ENCODE peak calls at places on chromosomes 7 and 10, in five cellular contexts. L is heart left ventricle; Z is adrenal gland; I is CD8-positive, alpha-beta memory T cell; N is fibroblast of lung. Q is an unnamed sample. For H3K4me1, the result is how much of the 10 kb centered on the place peaks cover.

GRCh38 chr7:101823086-101823485 is 5.7 kb downstream of the CUX1 start:
- DNase-seq in L (no peak), Z (no peak), I (no peak), N (no peak), Q (no peak)

GRCh38 chr7:1575809-1576208 is 6.0 kb upstream of the PSMG3 start:
- DNase-seq in L (no peak), Z (no peak), I (no peak), N (no peak), Q (no peak)

GRCh38 chr10:45058580-45058979 is 57.9 kb downstream of the ZNF22 start:
- DNase-seq in L (no peak), Z (no peak), I (no peak), N (no peak), Q (no peak)

GRCh38 chr7:11714676-11715075 is 117.3 kb downstream of the THSD7A start:
- DNase-seq in L (no peak), Z (no peak), I (no peak), N (no peak), Q (no peak)

GRCh38 chr7:28675429-28675828 is 263.1 kb downstream of the CREB5 start:
- DNase-seq in L (no peak), Z (no peak), I (no peak), N (no peak), Q (no peak)

GRCh38 chr7:45028920-45029344 is 28.9 kb downstream of the CCM2 start:
- DNase-seq in L (no peak), Z (no peak), I (no peak), N (no peak), Q (no peak)

GRCh38 chr10:24039897-24040296 is 169.0 kb upstream of the KIAA1217 start:
- DNase-seq in L (no peak), Z (no peak), I (no peak), N (no peak), Q (no peak)

GRCh38 chr10:70448236-70448635 is 6.8 kb upstream of the NODAL start:
- DNase-seq in L (no peak), Z (no peak), I (no peak), N (no peak), Q (no peak)

GRCh38 chr10:74518076-74518475 is 308.3 kb upstream of the KAT6B start:
- DNase-seq in L (no peak), Z (no peak), I (no peak), N (peak), Q (no peak)

GRCh38 chr7:13912740-13913320 is 76.6 kb downstream of the ETV1 start:
- DNase-seq in L (no peak), Z (no peak), I (no peak), N (peak), Q (no peak)

GRCh38 chr7:35314354-35314753 is 60.5 kb upstream of the TBX20 start:
- DNase-seq in L (no peak), Z (no peak), I (no peak), N (no peak), Q (no peak)

GRCh38 chr10:31972519-31973041 is 43.9 kb upstream of the ARHGAP12 start:
- DNase-seq in L (no peak), Z (no peak), I (no peak), N (no peak), Q (no peak)

GRCh38 chr10:126094537-126094936 is 198.2 kb downstream of the FANK1 start:
- DNase-seq in L (no peak), Z (no peak), I (no peak), N (no peak), Q (no peak)

GRCh38 chr10:126569513-126570447 is 100.7 kb downstream of the C10orf90 start:
- DNase-seq in L (no peak), Z (no peak), I (no peak), N (peak), Q (peak)

GRCh38 chr7:17095001-17095574 is 203.4 kb upstream of the AHR start:
- DNase-seq in L (no peak), Z (no peak), I (no peak), N (no peak), Q (no peak)

GRCh38 chr7:44403775-44404174 is 78.4 kb upstream of the CAMK2B start:
- DNase-seq in L (no peak), Z (no peak), I (no peak), N (no peak), Q (no peak)

GRCh38 chr7:139771001-139771956 is 6.5 kb downstream of the HIPK2 start:
- DNase-seq in L (no peak), Z (no peak), I (no peak), N (peak), Q (peak)

GRCh38 chr10:18087398-18087797 is 52.8 kb upstream of the CACNB2 start:
- DNase-seq in L (peak), Z (peak), I (no peak), N (peak), Q (no peak)

GRCh38 chr7:16847381-16847860 is 34.4 kb downstream of the AGR3 start:
- DNase-seq in L (no peak), Z (no peak), I (no peak), N (no peak), Q (no peak)

GRCh38 chr10:51224610-51225230 is 150.4 kb downstream of the PRKG1 start:
- DNase-seq in L (no peak), Z (no peak), I (no peak), N (peak), Q (no peak)

GRCh38 chr10:110504111-110504735 is 6.5 kb downstream of the DUSP5 start:
- DNase-seq in L (peak), Z (no peak), I (peak), N (peak), Q (peak)

GRCh38 chr10:49419005-49419404 is 23.1 kb upstream of the DRGX start:
- DNase-seq in L (no peak), Z (no peak), I (no peak), N (no peak), Q (no peak)

GRCh38 chr7:136890379-136890778 is 21.9 kb downstream of the CHRM2 start:
- DNase-seq in L (no peak), Z (no peak), I (no peak), N (no peak), Q (no peak)

GRCh38 chr10:116540814-116541213 is 4.9 kb upstream of the PNLIP start:
- DNase-seq in L (no peak), Z (no peak), I (no peak), N (no peak), Q (no peak)

GRCh38 chr10:26534384-26534783 is 96.2 kb downstream of the APBB1IP start:
- DNase-seq in L (no peak), Z (no peak), I (no peak), N (no peak), Q (no peak)

GRCh38 chr7:28178537-28178936 is 2.1 kb downstream of the JAZF1 start:
- DNase-seq in L (no peak), Z (no peak), I (no peak), N (no peak), Q (no peak)

GRCh38 chr7:94400022-94400421 is 5.3 kb downstream of the COL1A2 start:
- DNase-seq in L (no peak), Z (no peak), I (no peak), N (no peak), Q (no peak)

DNA sequence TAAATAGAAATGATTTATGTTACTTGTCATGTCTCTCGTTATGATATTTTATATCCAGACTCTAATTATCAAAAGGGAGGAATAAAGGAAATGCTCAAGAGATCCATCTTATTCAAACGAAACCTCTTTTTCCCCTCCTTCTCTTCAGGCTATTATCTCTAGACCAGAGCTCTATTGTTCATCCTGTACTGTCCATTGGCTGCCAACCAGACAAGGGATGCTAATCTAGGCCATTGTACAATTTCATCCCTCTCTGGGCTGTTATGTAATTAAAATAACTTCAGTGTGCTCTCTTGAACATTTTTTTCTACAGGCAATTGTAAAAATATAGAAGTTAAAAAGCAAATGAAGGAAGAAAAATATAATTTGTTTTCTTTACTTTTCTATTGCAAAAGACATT is 220.4 kb downstream of the HDAC9 start:
- DNase-seq in L (no peak), Z (no peak), I (no peak), N (no peak), Q (no peak)
- H3K4me1 ChIP-seq in L (under half), Z (under half), I (under half), N (under half), Q (under half)

GRCh38 chr7:364536-364935 is 74.6 kb downstream of the FOXL3 start:
- DNase-seq in L (no peak), Z (no peak), I (no peak), N (no peak), Q (no peak)

GRCh38 chr7:360454-361100 is 70.6 kb downstream of the FOXL3 start:
- DNase-seq in L (no peak), Z (no peak), I (no peak), N (no peak), Q (no peak)

GRCh38 chr7:361680-362415 is 71.9 kb downstream of the FOXL3 start:
- DNase-seq in L (no peak), Z (no peak), I (no peak), N (no peak), Q (no peak)

GRCh38 chr7:363626-364025 is 73.7 kb downstream of the FOXL3 start:
- DNase-seq in L (no peak), Z (no peak), I (peak), N (no peak), Q (no peak)

DNA sequence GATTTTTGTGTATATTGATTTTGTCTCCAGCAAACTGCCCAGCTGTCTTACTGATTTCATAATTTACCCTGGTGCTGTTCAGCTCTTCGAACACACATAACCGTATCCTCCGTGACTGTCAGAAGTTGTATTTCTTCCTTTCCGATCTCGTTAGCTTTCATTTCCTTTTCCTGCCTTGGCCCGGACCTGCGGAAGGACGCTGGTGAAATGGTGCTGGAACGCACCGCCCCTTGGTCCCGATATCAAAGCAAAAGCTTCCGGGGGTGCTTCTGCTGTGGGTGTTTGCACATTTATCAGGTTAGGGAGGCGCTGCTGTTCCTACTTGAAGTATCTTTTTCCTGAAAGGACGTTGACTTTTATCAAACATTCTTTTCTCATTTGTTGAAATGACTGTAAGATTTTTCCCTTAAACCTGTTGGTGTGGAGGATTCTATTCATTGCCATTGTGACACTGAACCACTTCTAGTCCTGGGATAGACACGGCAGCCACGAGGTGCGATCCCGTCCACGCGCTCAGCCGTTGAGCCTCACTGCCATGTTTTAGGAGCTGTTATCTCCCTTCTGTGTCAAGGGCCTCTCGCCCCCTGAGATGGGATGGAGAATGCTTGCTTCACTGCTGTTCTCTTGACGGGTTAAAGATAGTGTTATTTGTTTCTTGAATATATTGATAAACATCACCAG is 72.6 kb downstream of the FOXL3 start:
- DNase-seq in L (no peak), Z (no peak), I (peak), N (peak), Q (no peak)
- H3K4me3 ChIP-seq in L (peak), Z (no peak), I (peak), N (no peak), Q (no peak)

DNA sequence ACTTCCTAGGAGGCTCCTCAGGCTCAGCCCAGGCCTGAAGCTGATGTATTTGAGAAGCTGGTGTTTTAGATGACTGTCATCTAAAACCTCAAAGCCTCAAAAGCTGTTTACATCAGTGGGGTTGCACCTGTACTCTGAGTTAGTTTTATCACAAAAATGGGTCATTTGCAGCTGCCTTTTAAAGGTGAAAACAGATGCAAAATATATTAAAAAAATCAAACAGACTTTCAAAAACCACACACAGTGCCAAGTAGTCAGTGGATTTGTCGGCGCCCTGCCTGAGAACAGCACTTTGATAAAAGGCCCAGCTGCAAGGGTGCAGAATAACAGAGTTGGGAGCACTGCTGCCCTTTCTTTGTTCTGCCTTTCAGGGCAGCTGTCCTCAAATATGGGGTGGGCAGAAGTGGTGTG is 103.0 kb downstream of the VOPP1 start:
- DNase-seq in L (no peak), Z (no peak), I (peak), N (no peak), Q (no peak)
- H3K27ac ChIP-seq in L (no peak), Z (no peak), I (no peak), N (no peak), Q (no peak)

GRCh38 chr10:12702215-12702614 is 299.3 kb downstream of the CCDC3 start:
- DNase-seq in L (no peak), Z (no peak), I (no peak), N (no peak), Q (no peak)
- H3K4me1 ChIP-seq in L (under half), Z (under half), I (under half), N (under half), Q (under half)

GRCh38 chr10:22341190-22341935 is 3.9 kb upstream of the SPAG6 start:
- DNase-seq in L (no peak), Z (no peak), I (no peak), N (peak), Q (peak)
- H3K4me3 ChIP-seq in L (peak), Z (peak), I (peak), N (peak), Q (peak)

GRCh38 chr10:86961481-86962091 is 3.2 kb downstream of the SNCG start:
- DNase-seq in L (no peak), Z (no peak), I (no peak), N (no peak), Q (no peak)

GRCh38 chr10:86958831-86959736 is 685 bp downstream of the SNCG start:
- DNase-seq in L (peak), Z (peak), I (no peak), N (peak), Q (peak)

GRCh38 chr10:86960863-86961434 is 2.5 kb downstream of the SNCG start:
- DNase-seq in L (no peak), Z (peak), I (no peak), N (no peak), Q (no peak)

GRCh38 chr10:86959737-86960002 is 1.3 kb downstream of the SNCG start:
- DNase-seq in L (no peak), Z (no peak), I (no peak), N (no peak), Q (no peak)

GRCh38 chr10:86960003-86960862 is 1.8 kb downstream of the SNCG start:
- DNase-seq in L (peak), Z (peak), I (peak), N (peak), Q (peak)
- H3K27ac ChIP-seq in L (peak), Z (peak), I (peak), N (no peak), Q (peak)

GRCh38 chr7:7185382-7185989 is 3.1 kb downstream of the C1GALT1 start:
- DNase-seq in L (no peak), Z (no peak), I (no peak), N (no peak), Q (no peak)

GRCh38 chr7:7188742-7189141 is 6.4 kb downstream of the C1GALT1 start:
- DNase-seq in L (no peak), Z (no peak), I (no peak), N (no peak), Q (no peak)

GRCh38 chr7:7191137-7191536 is 8.8 kb downstream of the C1GALT1 start:
- DNase-seq in L (no peak), Z (no peak), I (no peak), N (no peak), Q (no peak)

GRCh38 chr7:7190142-7190541 is 7.8 kb downstream of the C1GALT1 start:
- DNase-seq in L (no peak), Z (no peak), I (no peak), N (peak), Q (no peak)

GRCh38 chr7:7188091-7188490 is 5.7 kb downstream of the C1GALT1 start:
- DNase-seq in L (no peak), Z (no peak), I (no peak), N (no peak), Q (no peak)
- H3K4me1 ChIP-seq in L (under half), Z (under half), I (under half), N (under half), Q (under half)